ENCODE peak calls at places on chromosomes 13 and 19, in eight cellular contexts. U, Y, G, O, M, A, I and R are unnamed samples.

GRCh38 chr19:24060687-24061356 is 26.2 kb upstream of the ZNF254 start:
- DNase-seq in O (no peak), M (no peak), G (no peak), Y (no peak), A (no peak), I (no peak), U (no peak), R (no peak)

GRCh38 chr13:104648291-104648690 is 1582.1 kb upstream of the SLC10A2 start:
- DNase-seq in I (no peak), A (no peak), Y (no peak), U (no peak), G (no peak), M (no peak), O (no peak), R (no peak)

GRCh38 chr19:7978196-7978825 is 27.1 kb downstream of the ELAVL1 start:
- DNase-seq in Y (no peak), I (peak; percentile 6), A (peak; percentile 44), O (no peak), M (no peak), U (no peak), G (no peak), R (no peak)

GRCh38 chr19:40530091-40530901 is 46.4 kb upstream of the SHKBP1 start:
- DNase-seq in I (peak; percentile 89), O (peak; percentile 84), A (no peak), M (no peak), Y (no peak), U (peak; percentile 93), G (no peak), R (no peak)

GRCh38 chr19:22945560-22945959 is 57.4 kb downstream of the ZNF728 start:
- DNase-seq in G (no peak), M (no peak), I (peak; percentile 33), Y (no peak), U (no peak), O (peak; percentile 11), A (no peak), R (no peak)

GRCh38 chr19:49809987-49810389 is 3.1 kb downstream of the FUZ start:
- DNase-seq in O (no peak), U (no peak), M (no peak), G (no peak), I (no peak), A (no peak), Y (no peak), R (no peak)

GRCh38 chr13:107585466-107585865 is 629.9 kb downstream of the LIG4 start:
- DNase-seq in G (no peak), Y (no peak), U (no peak), M (no peak), A (no peak), I (no peak), O (no peak), R (no peak)

GRCh38 chr13:66994097-66994496 is 236.0 kb downstream of the PCDH9 start:
- DNase-seq in M (no peak), U (peak; percentile 4), G (no peak), Y (peak; percentile 51), I (peak; percentile 92), A (peak; percentile 78), O (peak; percentile 20), R (peak; percentile 35)

GRCh38 chr19:38265213-38265861 is 964 bp downstream of the SPINT2 start:
- DNase-seq in Y (no peak), G (no peak), A (no peak), U (no peak), M (no peak), I (no peak), O (peak; percentile 55), R (no peak)

GRCh38 chr13:21100211-21100610 is 38.8 kb upstream of the LATS2 start:
- DNase-seq in U (no peak), A (no peak), G (no peak), Y (no peak), O (no peak), M (no peak), I (no peak), R (no peak)

GRCh38 chr13:50561774-50562173 is 281.7 kb downstream of the DLEU7 start:
- DNase-seq in G (no peak), U (no peak), M (no peak), Y (no peak), O (no peak), A (no peak), I (no peak), R (no peak)

GRCh38 chr13:40352385-40352778 is 314.1 kb downstream of the FOXO1 start:
- DNase-seq in M (no peak), Y (peak; percentile 77), G (peak; percentile 68), A (no peak), O (no peak), U (no peak), I (no peak), R (no peak)

GRCh38 chr13:40351537-40352384 is 314.7 kb downstream of the FOXO1 start:
- DNase-seq in Y (no peak), U (no peak), M (no peak), I (no peak), A (no peak), O (no peak), G (no peak), R (no peak)

GRCh38 chr13:40352807-40353562 is 313.5 kb downstream of the FOXO1 start:
- DNase-seq in M (no peak), O (no peak), Y (peak; percentile 79), I (no peak), G (peak; percentile 62), A (no peak), U (peak; percentile 25), R (no peak)

GRCh38 chr13:40356011-40356410 is 310.4 kb downstream of the FOXO1 start:
- DNase-seq in A (no peak), U (no peak), Y (no peak), M (no peak), I (no peak), G (no peak), O (no peak), R (no peak)

DNA sequence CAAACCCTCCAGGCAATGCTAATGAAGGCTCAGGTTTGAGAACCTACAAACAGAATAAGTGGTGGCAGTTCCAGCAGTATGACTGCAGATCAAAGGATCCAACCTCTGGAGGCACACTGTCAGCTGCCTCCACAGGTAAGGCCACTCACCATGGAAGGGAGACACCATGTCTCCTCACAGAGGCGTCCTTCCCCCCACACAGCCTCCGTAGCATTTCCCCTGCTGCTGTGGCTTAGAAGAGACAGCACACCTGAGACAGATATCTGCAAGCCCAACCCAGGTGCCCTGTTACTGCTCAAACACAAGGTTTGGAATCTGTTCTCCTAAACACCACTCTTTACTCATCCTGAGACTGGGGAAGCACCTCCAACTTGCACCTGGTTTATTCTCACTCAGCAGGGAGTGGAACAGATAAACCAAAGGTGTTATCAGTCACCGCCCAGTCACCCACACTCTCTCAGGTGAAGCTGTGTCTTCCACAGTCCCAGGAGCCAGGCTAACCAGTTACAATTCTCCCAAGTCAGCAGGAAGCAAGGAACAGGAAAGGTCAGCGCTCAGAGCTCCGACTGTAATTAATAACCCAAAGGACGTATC is 311.2 kb downstream of the FOXO1 start:
- DNase-seq in G (no peak), O (no peak), I (no peak), M (no peak), A (no peak), U (no peak), Y (no peak), R (no peak)
- H3K4me3 ChIP-seq in G (no peak overlapping the region), O (no peak overlapping the region), I (no peak overlapping the region), M (no peak overlapping the region), A (no peak overlapping the region), U (no peak overlapping the region), Y (no peak overlapping the region), R (no peak overlapping the region)

DNA sequence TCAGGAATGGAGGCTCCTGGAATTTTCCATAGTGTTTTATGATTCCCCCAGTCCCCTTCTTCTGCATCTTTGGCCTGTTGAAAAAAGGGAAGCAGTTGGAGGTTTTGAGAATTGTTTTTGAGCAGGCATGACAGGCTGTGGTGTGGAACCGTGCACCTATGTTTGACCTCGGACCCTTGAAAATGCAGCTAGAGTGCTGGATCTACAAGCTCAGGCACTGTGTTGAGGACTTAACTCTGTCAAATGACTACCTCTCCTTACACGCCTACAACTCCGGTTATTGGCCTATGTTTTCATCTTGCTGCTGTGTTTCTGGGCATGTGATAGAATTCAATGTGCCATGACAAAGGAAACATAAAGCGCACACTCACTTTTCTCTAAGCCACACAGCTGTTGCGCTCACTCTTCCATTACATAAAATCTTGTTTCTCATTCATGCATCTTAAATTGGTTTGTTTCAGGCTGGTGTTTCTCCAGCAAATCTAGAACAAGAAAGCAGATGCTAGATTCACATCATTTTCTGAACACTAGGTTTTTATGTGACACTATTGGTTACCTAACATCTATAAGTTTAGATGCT is 616.6 kb downstream of the FGF9 start:
- DNase-seq in I (no peak), U (no peak), A (no peak), M (no peak), Y (no peak), O (no peak), G (no peak), R (no peak)
- H3K4me3 ChIP-seq in I (no peak overlapping the region), U (no peak overlapping the region), A (no peak overlapping the region), M (no peak overlapping the region), Y (no peak overlapping the region), O (no peak overlapping the region), G (no peak overlapping the region), R (no peak overlapping the region)

DNA sequence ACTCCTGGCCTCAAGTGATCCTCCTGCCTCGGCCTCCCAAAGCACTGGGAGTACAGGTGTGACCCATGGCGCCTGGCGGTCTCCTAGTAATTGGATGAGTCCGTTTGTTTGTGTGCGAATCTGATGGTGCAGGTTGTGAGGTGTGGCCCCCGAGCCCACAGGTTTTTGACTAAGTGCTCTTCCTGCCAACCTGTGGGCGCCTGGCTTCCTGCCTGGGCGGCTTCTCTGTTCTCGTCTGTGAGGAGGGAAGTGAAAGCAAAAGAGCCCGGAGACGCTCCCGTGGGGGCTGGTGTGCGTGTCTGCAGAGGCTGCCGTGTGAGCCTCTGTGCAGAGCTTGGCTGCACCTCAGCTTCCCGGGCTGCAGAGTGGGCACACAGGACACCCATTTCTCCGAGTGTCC is 10.0 kb downstream of the ARHGAP45 start:
- DNase-seq in O (no peak), Y (peak; percentile 63), I (no peak), G (no peak), A (peak; percentile 80), U (no peak), M (peak; percentile 89), R (no peak)
- H3K4me3 ChIP-seq in O (no peak overlapping the region), Y (no peak overlapping the region), I (no peak overlapping the region), G (no peak overlapping the region), A (no peak overlapping the region), U (no peak overlapping the region), M (peak overlapping the region; percentile 75), R (no peak overlapping the region)

GRCh38 chr19:35869327-35870123 is 1.2 kb downstream of the APLP1 start:
- DNase-seq in Y (peak; percentile 59), U (peak; percentile 89), M (peak; percentile 71), A (peak; percentile 88), O (peak; percentile 86), G (peak; percentile 47), I (peak; percentile 99), R (peak; percentile 16)
- H3K4me3 ChIP-seq in Y (peak overlapping the region; percentile 60), U (peak overlapping the region; percentile 60), M (no peak overlapping the region), A (no peak overlapping the region), O (peak overlapping the region; percentile 46), G (no peak overlapping the region), I (peak overlapping the region; percentile 74), R (peak overlapping the region; percentile 33)